ENCODE peak calls at places on chromosomes 1 and 21, in four cellular contexts. A is CD4-positive, alpha-beta T cell; D is PC-9; E is AG10803. H is an unnamed sample.

GRCh38 chr21:39321424-39321823 is 8.0 kb upstream of the BRWD1 start:
- DNase-seq in A (no peak), D (peak; percentile 89), E (no peak), H (no peak)

GRCh38 chr1:170461762-170462384 is 70.1 kb upstream of the GORAB start:
- DNase-seq in A (no peak), D (no peak), E (peak; percentile 98), H (no peak)

GRCh38 chr1:14597343-14598006 is 1.0 kb upstream of the KAZN start:
- DNase-seq in A (no peak), D (no peak), E (peak; percentile 12), H (no peak)

GRCh38 chr1:84972377-84972987 is 24.4 kb downstream of the MCOLN2 start:
- DNase-seq in A (no peak), D (no peak), E (no peak), H (no peak)

GRCh38 chr1:186828612-186829542 is at the start of gene PLA2G4A:
- DNase-seq in A (no peak), D (no peak), E (peak; percentile 54), H (peak; percentile 51)

GRCh38 chr1:65398083-65398482 is 22.4 kb upstream of the LEPR start:
- DNase-seq in A (no peak), D (no peak), E (no peak), H (no peak)

GRCh38 chr21:41477641-41478318 is 30.2 kb downstream of the TMPRSS2 start:
- DNase-seq in A (no peak), D (peak; percentile 40), E (peak; percentile 25), H (no peak)

GRCh38 chr21:43737158-43737950 is 18.4 kb downstream of the PDXK start:
- DNase-seq in A (no peak), D (no peak), E (no peak), H (no peak)

GRCh38 chr1:107076846-107077245 is 20.4 kb downstream of the PRMT6 start:
- DNase-seq in A (no peak), D (peak; percentile 92), E (peak; percentile 84), H (no peak)

GRCh38 chr1:35499652-35500176 is 57.5 kb downstream of the KIAA0319L start:
- DNase-seq in A (peak; percentile 15), D (no peak), E (no peak), H (no peak)

GRCh38 chr1:203271018-203271743 is 34.1 kb upstream of the BTG2 start:
- DNase-seq in A (peak; percentile 53), D (no peak), E (peak; percentile 70), H (peak; percentile 83)

GRCh38 chr1:178098262-178098661 is 4.4 kb downstream of the RASAL2 start:
- DNase-seq in A (no peak), D (no peak), E (no peak), H (no peak)

GRCh38 chr1:246588322-246588721 is 22.1 kb downstream of the CNST start:
- DNase-seq in A (no peak), D (no peak), E (peak; percentile 45), H (no peak)

GRCh38 chr21:39687069-39687468 is 57.9 kb upstream of the IGSF5 start:
- DNase-seq in A (no peak), D (no peak), E (no peak), H (no peak)

GRCh38 chr1:13540871-13541270 is 27.1 kb upstream of the LRRC38 start:
- DNase-seq in A (no peak), D (no peak), E (no peak), H (no peak)

GRCh38 chr1:236284291-236284711 is 2.5 kb upstream of the ERO1B start:
- DNase-seq in A (no peak), D (no peak), E (no peak), H (no peak)

GRCh38 chr21:30166705-30167104 is at the start of gene CLDN17:
- DNase-seq in A (no peak), D (no peak), E (no peak), H (no peak)

GRCh38 chr1:8763888-8764287 is 53.6 kb downstream of the RERE start:
- DNase-seq in A (no peak), D (no peak), E (no peak), H (no peak)

GRCh38 chr1:232880354-232880753 is 70.1 kb upstream of the NTPCR start:
- DNase-seq in A (no peak), D (no peak), E (peak; percentile 35), H (no peak)

GRCh38 chr1:64686828-64687724 is 57.8 kb upstream of the RAVER2 start:
- DNase-seq in A (no peak), D (peak; percentile 43), E (peak; percentile 51), H (no peak)

GRCh38 chr1:183979437-183979836 is 58.1 kb downstream of the COLGALT2 start:
- DNase-seq in A (no peak), D (no peak), E (no peak), H (no peak)

GRCh38 chr1:183980951-183981525 is 56.5 kb downstream of the COLGALT2 start:
- DNase-seq in A (no peak), D (no peak), E (no peak), H (no peak)

GRCh38 chr1:183977717-183978116 is 59.8 kb downstream of the COLGALT2 start:
- DNase-seq in A (no peak), D (no peak), E (no peak), H (no peak)

GRCh38 chr1:183970516-183971300 is 66.8 kb downstream of the COLGALT2 start:
- DNase-seq in A (no peak), D (no peak), E (no peak), H (no peak)

GRCh38 chr1:183975651-183976050 is 61.9 kb downstream of the COLGALT2 start:
- DNase-seq in A (no peak), D (no peak), E (no peak), H (no peak)
- TF ChIP-seq CTCF in A (no peak), D (no peak), E (no peak), H (no peak)

GRCh38 chr1:111439461-111440351 is 9.3 kb downstream of the WDR77 start:
- DNase-seq in A (no peak), D (no peak), E (no peak), H (no peak)

GRCh38 chr1:111441573-111442192 is 7.4 kb downstream of the WDR77 start:
- DNase-seq in A (peak; percentile 65), D (no peak), E (peak; percentile 9), H (no peak)

GRCh38 chr1:111442457-111442856 is 6.6 kb downstream of the WDR77 start:
- DNase-seq in A (no peak), D (no peak), E (no peak), H (no peak)

GRCh38 chr1:111436726-111437125 is 9.2 kb upstream of the OVGP1 start:
- DNase-seq in A (no peak), D (no peak), E (peak; percentile 24), H (no peak)
- TF ChIP-seq CTCF in A (no peak), D (no peak), E (no peak), H (no peak)

GRCh38 chr1:2229032-2229920 is 1.2 kb downstream of the SKI start:
- DNase-seq in A (peak; percentile 45), D (peak; percentile 36), E (peak; percentile 68), H (peak; percentile 52)
- TF ChIP-seq CTCF in A (no peak), D (no peak), E (no peak), H (no peak)

DNA sequence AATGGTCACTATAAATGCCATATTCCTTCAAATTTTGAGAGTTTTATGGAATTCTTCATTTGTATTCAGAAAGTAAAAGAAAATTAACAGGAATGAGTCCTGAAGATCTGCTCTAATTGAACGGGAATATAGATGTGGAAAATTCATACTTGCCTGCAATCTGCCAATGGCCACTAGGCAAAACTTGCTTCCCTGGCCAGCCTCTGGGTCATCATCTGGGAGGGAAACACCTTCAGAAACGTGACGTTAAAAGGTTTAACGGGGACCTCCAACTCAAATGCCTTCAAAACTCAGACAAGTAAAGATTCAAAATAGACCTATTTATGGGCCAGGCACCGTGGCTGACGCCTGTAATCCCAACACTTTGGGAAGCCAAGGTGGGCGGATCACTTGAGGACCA is 21.7 kb upstream of the CTSK start:
- DNase-seq in A (no peak), D (no peak), E (no peak), H (no peak)
- TF ChIP-seq CTCF in A (no peak), D (peak; percentile 46), E (peak; percentile 35), H (peak; percentile 41)

DNA sequence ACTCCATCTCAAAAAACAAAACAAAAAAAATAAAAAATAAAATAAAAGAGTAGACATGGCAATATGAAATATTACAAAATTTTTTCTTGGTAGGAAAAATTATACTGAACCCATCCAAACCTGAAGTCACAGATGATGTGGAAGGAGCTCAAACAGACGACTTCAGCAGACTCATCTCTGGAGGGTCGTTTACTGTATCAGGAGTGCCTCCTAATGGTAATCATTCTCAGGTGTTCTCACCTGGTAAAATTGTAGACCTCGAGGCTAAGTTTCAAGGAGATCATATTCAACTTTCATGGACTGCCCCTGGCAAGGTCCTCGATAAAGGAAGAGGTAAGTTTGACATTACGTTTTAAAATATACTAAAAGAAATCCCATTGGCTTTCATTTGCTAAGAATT is 54.3 kb upstream of the SH3GLB1 start:
- DNase-seq in A (no peak), D (no peak), E (no peak), H (no peak)
- TF ChIP-seq CTCF in A (no peak), D (no peak), E (no peak), H (no peak)

H was measured in CD14-positive monocyte.